ENCODE peak calls at places on chromosomes 11 and 22, in five cellular contexts. One of them, this sample, is unnamed.

GRCh38 chr11:68444566-68444965 is 16.0 kb upstream of the PPP6R3 start:
- DNase-seq in AG10803: no peak
- DNase-seq in A549: no peak
- DNase-seq in NB4: no peak
- DNase-seq in heart left ventricle: peak; percentile 48
- DNase-seq in this sample: no peak

GRCh38 chr22:22479999-22480532 is 28.5 kb downstream of the ZNF280B start:
- DNase-seq in AG10803: peak; percentile 35
- DNase-seq in A549: no peak
- DNase-seq in NB4: no peak
- DNase-seq in heart left ventricle: no peak
- DNase-seq in this sample: no peak

GRCh38 chr11:68677432-68677831 is 6.9 kb upstream of the GAL start:
- DNase-seq in AG10803: peak; percentile 62
- DNase-seq in A549: peak; percentile 71
- DNase-seq in NB4: peak; percentile 85
- DNase-seq in heart left ventricle: no peak
- DNase-seq in this sample: peak; percentile 74

GRCh38 chr11:131737357-131737756 is 366.9 kb downstream of the NTM start:
- DNase-seq in AG10803: peak; percentile 35
- DNase-seq in A549: no peak
- DNase-seq in NB4: peak; percentile 20
- DNase-seq in heart left ventricle: no peak
- DNase-seq in this sample: no peak

GRCh38 chr11:123587044-123587443 is 67.4 kb downstream of the SCN3B start:
- DNase-seq in AG10803: peak; percentile 18
- DNase-seq in A549: peak; percentile 61
- DNase-seq in NB4: peak; percentile 77
- DNase-seq in heart left ventricle: no peak
- DNase-seq in this sample: no peak

GRCh38 chr11:61128947-61129346 is 26.7 kb downstream of the CD5 start:
- DNase-seq in AG10803: no peak
- DNase-seq in A549: no peak
- DNase-seq in NB4: no peak
- DNase-seq in heart left ventricle: no peak
- DNase-seq in this sample: no peak

GRCh38 chr22:33467718-33468117 is 409.5 kb upstream of the SYN3 start:
- DNase-seq in AG10803: peak; percentile 73
- DNase-seq in A549: no peak
- DNase-seq in NB4: no peak
- DNase-seq in heart left ventricle: no peak
- DNase-seq in this sample: no peak

GRCh38 chr11:45796461-45796861 is 8.5 kb upstream of the SLC35C1 start:
- DNase-seq in AG10803: no peak
- DNase-seq in A549: no peak
- DNase-seq in NB4: no peak
- DNase-seq in heart left ventricle: no peak
- DNase-seq in this sample: no peak

GRCh38 chr11:133895551-133895950 is 50.2 kb upstream of the SPATA19 start:
- DNase-seq in AG10803: no peak
- DNase-seq in A549: no peak
- DNase-seq in NB4: no peak
- DNase-seq in heart left ventricle: no peak
- DNase-seq in this sample: no peak

GRCh38 chr11:46547579-46547978 is 46.2 kb downstream of the AMBRA1 start:
- DNase-seq in AG10803: no peak
- DNase-seq in A549: no peak
- DNase-seq in NB4: no peak
- DNase-seq in heart left ventricle: no peak
- DNase-seq in this sample: no peak

GRCh38 chr22:19709063-19709769 is 5.1 kb upstream of the SEPTIN5 start:
- DNase-seq in AG10803: peak; percentile 24
- DNase-seq in A549: no peak
- DNase-seq in NB4: peak; percentile 62
- DNase-seq in heart left ventricle: peak; percentile 60
- DNase-seq in this sample: peak; percentile 28

GRCh38 chr11:96314326-96315050 is 28.5 kb downstream of the MAML2 start:
- DNase-seq in AG10803: peak; percentile 83
- DNase-seq in A549: no peak
- DNase-seq in NB4: peak; percentile 65
- DNase-seq in heart left ventricle: no peak
- DNase-seq in this sample: no peak

GRCh38 chr11:46069595-46069994 is 51.7 kb downstream of the PHF21A start:
- DNase-seq in AG10803: no peak
- DNase-seq in A549: no peak
- DNase-seq in NB4: no peak
- DNase-seq in heart left ventricle: no peak
- DNase-seq in this sample: no peak

GRCh38 chr22:31290494-31291402 is 1.5 kb downstream of the PIK3IP1 start:
- DNase-seq in AG10803: peak; percentile 88
- DNase-seq in A549: peak; percentile 78
- DNase-seq in NB4: peak; percentile 93
- DNase-seq in heart left ventricle: peak; percentile 98
- DNase-seq in this sample: peak; percentile 95

GRCh38 chr11:13260963-13261599 is 16.5 kb upstream of the BMAL1 start:
- DNase-seq in AG10803: peak; percentile 50
- DNase-seq in A549: no peak
- DNase-seq in NB4: no peak
- DNase-seq in heart left ventricle: peak; percentile 66
- DNase-seq in this sample: no peak

GRCh38 chr11:58608331-58608730 is 14.1 kb upstream of the CNTF start:
- DNase-seq in AG10803: no peak
- DNase-seq in A549: no peak
- DNase-seq in NB4: no peak
- DNase-seq in heart left ventricle: no peak
- DNase-seq in this sample: no peak

GRCh38 chr22:19799322-19800190 is 39.0 kb downstream of the TBX1 start:
- DNase-seq in AG10803: peak; percentile 98
- DNase-seq in A549: no peak
- DNase-seq in NB4: no peak
- DNase-seq in heart left ventricle: peak; percentile 59
- DNase-seq in this sample: peak; percentile 17

GRCh38 chr11:12075822-12076821 is 34.3 kb upstream of the MICAL2 start:
- DNase-seq in AG10803: peak; percentile 100
- DNase-seq in A549: peak; percentile 92
- DNase-seq in NB4: no peak
- DNase-seq in heart left ventricle: no peak
- DNase-seq in this sample: no peak

GRCh38 chr11:88370782-88371181 is 33.2 kb upstream of the CTSC start:
- DNase-seq in AG10803: no peak
- DNase-seq in A549: no peak
- DNase-seq in NB4: no peak
- DNase-seq in heart left ventricle: no peak
- DNase-seq in this sample: no peak

GRCh38 chr22:29539105-29539504 is 14.5 kb downstream of the THOC5 start:
- DNase-seq in AG10803: no peak
- DNase-seq in A549: no peak
- DNase-seq in NB4: no peak
- DNase-seq in heart left ventricle: no peak
- DNase-seq in this sample: no peak

GRCh38 chr11:112016765-112017356 is 8.3 kb upstream of the DLAT start:
- DNase-seq in AG10803: peak; percentile 84
- DNase-seq in A549: no peak
- DNase-seq in NB4: peak; percentile 23
- DNase-seq in heart left ventricle: no peak
- DNase-seq in this sample: no peak

GRCh38 chr11:27055065-27055682 is 14.6 kb downstream of the BBOX1 start:
- DNase-seq in AG10803: peak; percentile 20
- DNase-seq in A549: no peak
- DNase-seq in NB4: no peak
- DNase-seq in heart left ventricle: no peak
- DNase-seq in this sample: no peak

GRCh38 chr22:24099661-24100060 is 81.6 kb upstream of the SUSD2 start:
- DNase-seq in AG10803: no peak
- DNase-seq in A549: no peak
- DNase-seq in NB4: no peak
- DNase-seq in heart left ventricle: no peak
- DNase-seq in this sample: no peak

GRCh38 chr11:111911563-111912401 is at the start of gene CRYAB:
- DNase-seq in AG10803: peak; percentile 98
- DNase-seq in A549: no peak
- DNase-seq in NB4: no peak
- DNase-seq in heart left ventricle: peak; percentile 85
- DNase-seq in this sample: no peak

GRCh38 chr22:17303840-17304779 is 65.2 kb upstream of the CECR2 start:
- DNase-seq in AG10803: no peak
- DNase-seq in A549: no peak
- DNase-seq in NB4: peak; percentile 17
- DNase-seq in heart left ventricle: no peak
- DNase-seq in this sample: no peak

GRCh38 chr11:122559734-122560382 is 95.7 kb upstream of the UBASH3B start:
- DNase-seq in AG10803: no peak
- DNase-seq in A549: peak; percentile 38
- DNase-seq in NB4: peak; percentile 64
- DNase-seq in heart left ventricle: no peak
- DNase-seq in this sample: no peak

GRCh38 chr11:28649922-28650321 is 541.7 kb downstream of the METTL15 start:
- DNase-seq in AG10803: no peak
- DNase-seq in A549: no peak
- DNase-seq in NB4: no peak
- DNase-seq in heart left ventricle: no peak
- DNase-seq in this sample: no peak

GRCh38 chr22:38799265-38800002 is 5.5 kb upstream of the DNAL4 start:
- DNase-seq in AG10803: peak; percentile 76
- DNase-seq in A549: no peak
- DNase-seq in NB4: no peak
- DNase-seq in heart left ventricle: no peak
- DNase-seq in this sample: no peak

GRCh38 chr11:128963744-128964340 is 21.2 kb upstream of the TP53AIP1 start:
- DNase-seq in AG10803: peak; percentile 31
- DNase-seq in A549: no peak
- DNase-seq in NB4: no peak
- DNase-seq in heart left ventricle: no peak
- DNase-seq in this sample: no peak

GRCh38 chr11:288328-289144 is at the start of gene PGGHG:
- DNase-seq in AG10803: peak; percentile 39
- DNase-seq in A549: peak; percentile 86
- DNase-seq in NB4: peak; percentile 73
- DNase-seq in heart left ventricle: peak; percentile 94
- DNase-seq in this sample: peak; percentile 70

GRCh38 chr11:108037636-108038035 is 28.9 kb downstream of the CUL5 start:
- DNase-seq in AG10803: peak; percentile 84
- DNase-seq in A549: no peak
- DNase-seq in NB4: no peak
- DNase-seq in heart left ventricle: no peak
- DNase-seq in this sample: no peak

GRCh38 chr11:73234403-73235181 is 16.5 kb downstream of the P2RY2 start:
- DNase-seq in AG10803: no peak
- DNase-seq in A549: no peak
- DNase-seq in NB4: no peak
- DNase-seq in heart left ventricle: peak; percentile 53
- DNase-seq in this sample: peak; percentile 8

GRCh38 chr11:69211540-69212120 is 55.9 kb downstream of the SMIM38 start:
- DNase-seq in AG10803: no peak
- DNase-seq in A549: no peak
- DNase-seq in NB4: no peak
- DNase-seq in heart left ventricle: no peak
- DNase-seq in this sample: no peak

GRCh38 chr11:8356731-8357504 is 93.2 kb upstream of the LMO1 start:
- DNase-seq in AG10803: no peak
- DNase-seq in A549: no peak
- DNase-seq in NB4: no peak
- DNase-seq in heart left ventricle: peak; percentile 41
- DNase-seq in this sample: no peak

DNA sequence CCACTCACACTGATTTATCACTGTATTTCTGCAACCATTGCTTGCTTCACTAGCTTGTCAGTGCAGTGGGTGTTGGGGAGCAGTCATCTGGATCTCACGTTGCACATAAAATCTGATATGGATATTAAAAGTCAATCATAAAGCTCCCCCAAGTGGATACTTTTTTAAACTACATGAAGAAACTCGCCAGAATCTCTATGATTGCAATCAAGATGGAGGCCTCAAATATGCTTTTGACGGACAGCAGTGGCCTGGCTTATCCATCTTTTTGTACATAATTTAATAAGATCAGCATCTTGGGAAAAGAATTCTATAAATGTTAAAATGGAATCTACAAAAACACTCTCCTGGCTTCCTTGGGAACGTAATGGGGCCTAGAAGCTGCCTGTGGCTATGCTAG is 137.7 kb downstream of the WT1 start:
- DNase-seq in AG10803: peak; percentile 61
- DNase-seq in A549: peak; percentile 57
- DNase-seq in NB4: peak; percentile 38
- DNase-seq in heart left ventricle: no peak
- DNase-seq in this sample: no peak
- TF ChIP-seq CTCF in AG10803: peak; percentile 46
- TF ChIP-seq CTCF in A549: peak; percentile 66
- TF ChIP-seq CTCF in NB4: no peak
- TF ChIP-seq CTCF in heart left ventricle: peak; percentile 9
- TF ChIP-seq CTCF in this sample: peak; percentile 46

GRCh38 chr11:94171693-94172440 is 43.2 kb downstream of the PANX1 start:
- DNase-seq in AG10803: peak; percentile 55
- DNase-seq in A549: peak; percentile 29
- DNase-seq in NB4: peak; percentile 71
- DNase-seq in heart left ventricle: no peak
- DNase-seq in this sample: peak; percentile 50
- TF ChIP-seq CTCF in AG10803: peak; percentile 93
- TF ChIP-seq CTCF in A549: peak; percentile 64
- TF ChIP-seq CTCF in NB4: peak; percentile 97
- TF ChIP-seq CTCF in heart left ventricle: peak; percentile 38
- TF ChIP-seq CTCF in this sample: peak; percentile 61

GRCh38 chr11:6271598-6271997 is 12.0 kb downstream of the CCKBR start:
- DNase-seq in AG10803: no peak
- DNase-seq in A549: no peak
- DNase-seq in NB4: no peak
- DNase-seq in heart left ventricle: no peak
- DNase-seq in this sample: no peak
- TF ChIP-seq CTCF in AG10803: no peak
- TF ChIP-seq CTCF in A549: no peak
- TF ChIP-seq CTCF in NB4: no peak
- TF ChIP-seq CTCF in heart left ventricle: no peak
- TF ChIP-seq CTCF in this sample: no peak

DNA sequence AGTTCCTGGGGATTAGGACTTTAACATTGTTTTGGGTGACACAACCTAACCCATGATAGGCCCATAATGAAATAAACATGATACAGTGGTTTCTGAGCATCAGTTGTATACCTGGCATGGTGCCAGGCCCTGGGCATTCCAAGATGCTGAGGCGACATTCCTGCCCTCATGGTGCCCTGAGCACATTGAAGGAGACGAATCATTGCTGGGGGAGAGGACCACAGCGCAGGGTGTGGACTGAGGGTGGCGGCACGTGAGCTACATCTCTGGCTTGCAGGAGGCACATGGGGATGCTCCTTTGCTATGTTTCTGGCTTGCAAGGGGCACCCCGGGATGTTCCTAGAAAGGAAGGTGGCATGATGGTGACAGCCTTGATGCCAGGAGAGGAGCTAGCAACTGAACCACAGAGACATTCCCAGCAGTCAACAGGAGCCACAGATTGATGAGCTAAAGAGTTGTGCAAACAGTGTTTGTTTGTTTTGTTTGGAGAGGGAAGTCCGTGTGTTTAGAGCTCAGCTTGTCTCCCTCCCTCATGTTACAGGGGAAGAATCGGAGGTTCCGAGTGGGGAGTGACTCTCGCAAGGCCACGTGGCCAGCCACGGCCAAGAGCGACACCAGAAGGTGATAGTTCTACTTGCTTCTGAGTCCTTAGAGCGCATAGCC is 106.4 kb downstream of the MIAT start:
- DNase-seq in AG10803: peak; percentile 83
- DNase-seq in A549: peak; percentile 80
- DNase-seq in NB4: no peak
- DNase-seq in heart left ventricle: no peak
- DNase-seq in this sample: no peak
- TF ChIP-seq CTCF in AG10803: peak; percentile 4
- TF ChIP-seq CTCF in A549: peak; percentile 54
- TF ChIP-seq CTCF in NB4: no peak
- TF ChIP-seq CTCF in heart left ventricle: no peak
- TF ChIP-seq CTCF in this sample: no peak